ENCODE peak calls at places on chromosome 5, in eight cellular contexts. Z is left lobe of liver; P is ELR; Q is RCC 7860; F is A673; S is activated effector memory CD4-positive, alpha-beta T cell treated with anti-CD3 and anti-CD28 coated beads, Interleukin-2, amount 50 U/mL, for 16 hours; I is PC-3; U is activated T-helper 1 cell treated with anti-CD3 and anti-CD28 coated beads, Interleukin-2, amount 50 U/mL, for 16 hours. M is an unnamed sample.

GRCh38 chr5:175464414-175465233 is 13.7 kb upstream of the SFXN1 start:
- DNase-seq in F (peak; percentile 52), I (peak; percentile 71), Z (peak; percentile 60), U (peak; percentile 29), S (peak; percentile 84), P (peak; percentile 52), Q (peak; percentile 9), M (no peak)

GRCh38 chr5:153496835-153497234 is 6.4 kb downstream of the GRIA1 start:
- DNase-seq in I (peak; percentile 57), P (peak; percentile 63), S (no peak), Z (no peak), F (peak; percentile 33), Q (no peak), U (no peak), M (no peak)

GRCh38 chr5:175694371-175695160 is 36.7 kb downstream of the HRH2 start:
- DNase-seq in F (no peak), U (no peak), Q (no peak), P (no peak), S (no peak), I (no peak), Z (no peak), M (no peak)

GRCh38 chr5:141040093-141040762 is 10.9 kb upstream of the PCDHB1 start:
- DNase-seq in F (peak; percentile 96), P (no peak), U (no peak), Q (no peak), S (no peak), I (peak; percentile 79), Z (peak; percentile 46), M (no peak)

GRCh38 chr5:32309766-32310165 is 3.0 kb downstream of the MTMR12 start:
- DNase-seq in S (no peak), Z (no peak), U (no peak), P (no peak), Q (no peak), F (no peak), I (no peak), M (no peak)

GRCh38 chr5:151699071-151699901 is 12.6 kb upstream of the SPARC start:
- DNase-seq in U (no peak), Q (peak; percentile 94), Z (no peak), F (peak; percentile 58), I (peak; percentile 85), P (peak; percentile 98), S (no peak), M (no peak)

GRCh38 chr5:71537681-71538080 is 49.5 kb upstream of the MCCC2 start:
- DNase-seq in Z (no peak), S (no peak), I (no peak), P (no peak), Q (no peak), U (no peak), F (peak; percentile 31), M (no peak)

GRCh38 chr5:167452186-167452585 is 839.3 kb upstream of the WWC1 start:
- DNase-seq in S (no peak), P (no peak), F (no peak), U (no peak), Z (no peak), I (no peak), Q (no peak), M (no peak)

GRCh38 chr5:65663804-65664521 is 39.1 kb downstream of the SHLD3 start:
- DNase-seq in P (peak; percentile 52), Q (no peak), S (no peak), Z (no peak), I (peak; percentile 10), F (peak; percentile 13), U (no peak), M (no peak)

GRCh38 chr5:75185763-75186162 is 50.9 kb downstream of the ANKRD31 start:
- DNase-seq in U (no peak), P (no peak), Z (no peak), Q (no peak), I (peak; percentile 1), F (no peak), S (no peak), M (no peak)

GRCh38 chr5:135266301-135266630 is 132.8 kb downstream of the MACROH2A1 start:
- DNase-seq in I (no peak), P (peak; percentile 50), Z (no peak), Q (no peak), U (no peak), S (no peak), F (no peak), M (no peak)

GRCh38 chr5:179802950-179803562 is 3.6 kb downstream of the MGAT4B start:
- DNase-seq in Q (no peak), I (no peak), P (no peak), U (no peak), S (no peak), F (no peak), Z (peak; percentile 90), M (no peak)

GRCh38 chr5:90022711-90023053 is 386.9 kb downstream of the CETN3 start:
- DNase-seq in I (no peak), S (no peak), Q (no peak), F (no peak), U (no peak), P (no peak), Z (no peak), M (no peak)

GRCh38 chr5:178453224-178453623 is 137.0 kb downstream of the COL23A1 start:
- DNase-seq in U (no peak), I (peak; percentile 46), S (no peak), P (peak; percentile 32), Z (no peak), Q (peak; percentile 58), F (no peak), M (no peak)

GRCh38 chr5:137281201-137281600 is 217.9 kb downstream of the SPOCK1 start:
- DNase-seq in U (no peak), I (no peak), Q (no peak), Z (no peak), P (no peak), F (no peak), S (no peak), M (no peak)

GRCh38 chr5:106727071-106727470 is 943.7 kb downstream of the EFNA5 start:
- DNase-seq in I (no peak), U (no peak), S (no peak), F (no peak), Q (no peak), Z (no peak), P (no peak), M (no peak)

GRCh38 chr5:43037929-43038510 is 2.1 kb downstream of the ANXA2R start:
- DNase-seq in Z (no peak), I (peak; percentile 82), P (no peak), Q (peak; percentile 69), U (no peak), F (peak; percentile 29), S (peak; percentile 66), M (no peak)

GRCh38 chr5:20276061-20276958 is 288.3 kb upstream of the CDH18 start:
- DNase-seq in Q (peak; percentile 98), Z (no peak), P (peak; percentile 84), I (peak; percentile 99), F (no peak), U (no peak), S (no peak), M (no peak)

GRCh38 chr5:179819296-179820126 is 1.2 kb upstream of the SQSTM1 start:
- DNase-seq in I (peak; percentile 64), P (peak; percentile 84), F (no peak), Q (peak; percentile 84), Z (peak; percentile 78), S (peak; percentile 83), U (peak; percentile 27), M (no peak)

GRCh38 chr5:144191998-144192397 is 21.3 kb downstream of the KCTD16 start:
- DNase-seq in P (peak; percentile 85), I (peak; percentile 70), Q (peak; percentile 71), U (no peak), Z (no peak), S (peak; percentile 62), F (peak; percentile 79), M (no peak)

GRCh38 chr5:173757817-173758216 is 130.3 kb upstream of the CPEB4 start:
- DNase-seq in Q (no peak), S (no peak), F (no peak), Z (no peak), P (no peak), I (no peak), U (no peak), M (no peak)

GRCh38 chr5:145495741-145496140 is 339.4 kb downstream of the PRELID2 start:
- DNase-seq in S (no peak), P (peak; percentile 89), I (peak; percentile 76), Q (peak; percentile 78), U (no peak), Z (no peak), F (peak; percentile 61), M (no peak)

GRCh38 chr5:176817369-176817841 is 7.0 kb downstream of the UNC5A start:
- DNase-seq in F (peak; percentile 55), U (no peak), Q (no peak), I (no peak), S (no peak), P (no peak), Z (no peak), M (no peak)

GRCh38 chr5:72485366-72486052 is 21.7 kb downstream of the ZNF366 start:
- DNase-seq in F (no peak), I (no peak), U (no peak), P (no peak), Q (no peak), Z (no peak), S (no peak), M (no peak)

GRCh38 chr5:472076-472655 is 29.2 kb downstream of the EXOC3 start:
- DNase-seq in F (no peak), U (no peak), Z (peak; percentile 58), S (peak; percentile 67), Q (no peak), I (no peak), P (peak; percentile 32), M (no peak)

GRCh38 chr5:124906339-124907097 is 160.1 kb upstream of the ZNF608 start:
- DNase-seq in Q (no peak), P (no peak), F (peak; percentile 62), Z (peak; percentile 75), U (no peak), S (no peak), I (peak; percentile 27), M (no peak)

GRCh38 chr5:52339285-52339684 is 448.4 kb upstream of the ITGA1 start:
- DNase-seq in Q (no peak), P (no peak), I (no peak), U (no peak), F (no peak), Z (no peak), S (no peak), M (no peak)

GRCh38 chr5:62684310-62684709 is 105.7 kb downstream of the LRRC70 start:
- DNase-seq in S (no peak), P (no peak), Z (no peak), U (no peak), Q (no peak), F (no peak), I (no peak), M (no peak)

GRCh38 chr5:16913840-16914435 is 22.1 kb downstream of the MYO10 start:
- DNase-seq in U (no peak), P (no peak), Z (no peak), Q (no peak), I (no peak), F (no peak), S (no peak), M (no peak)

GRCh38 chr5:138953370-138954256 is 78.5 kb upstream of the LRRTM2 start:
- DNase-seq in U (no peak), S (peak; percentile 63), P (no peak), F (peak; percentile 94), Q (peak; percentile 26), Z (peak; percentile 70), I (no peak), M (no peak)

GRCh38 chr5:6812800-6813731 is 99.8 kb downstream of the TENT4A start:
- DNase-seq in S (no peak), U (no peak), P (no peak), Q (no peak), I (no peak), Z (no peak), F (peak; percentile 32), M (no peak)

GRCh38 chr5:9231842-9232241 is 314.0 kb downstream of the SEMA5A start:
- DNase-seq in F (no peak), Q (no peak), U (no peak), P (no peak), S (no peak), I (no peak), Z (no peak), M (no peak)

GRCh38 chr5:143142596-143143435 is 260.7 kb downstream of the NR3C1 start:
- DNase-seq in S (no peak), Z (peak; percentile 53), F (no peak), U (no peak), I (no peak), Q (no peak), P (no peak), M (no peak)

GRCh38 chr5:165714594-165714993 is 2209.2 kb downstream of the MAT2B start:
- DNase-seq in I (no peak), Z (no peak), U (no peak), S (no peak), P (no peak), F (no peak), Q (no peak), M (no peak)

M was measured in esophagus squamous epithelium.